ENCODE peak calls at places on chromosomes 3 and 15, in six cellular contexts. T is lower leg skin, J is cardiac fibroblast, L is spleen, B is activated B cell treated with CpG ODN at 0.5 μM for 24 hours, N is neural crest cell. D is an unnamed sample.

GRCh38 chr15:70276401-70276800 is 178.7 kb upstream of the TLE3 start:
- DNase-seq in T (no peak), J (no peak), L (no peak), B (peak; percentile 10), N (no peak), D (no peak)

GRCh38 chr3:181709537-181710279 is 2.0 kb upstream of the SOX2 start:
- DNase-seq in T (peak; percentile 64), J (peak; percentile 68), L (peak; percentile 86), B (no peak), N (peak; percentile 93), D (peak; percentile 75)

GRCh38 chr3:183486472-183486871 is 58.1 kb upstream of the MCF2L2 start:
- DNase-seq in T (no peak), J (no peak), L (no peak), B (no peak), N (no peak), D (no peak)

GRCh38 chr3:71189480-71189879 is 394.0 kb downstream of the FOXP1 start:
- DNase-seq in T (no peak), J (no peak), L (no peak), B (no peak), N (no peak), D (no peak)

GRCh38 chr15:33425149-33425548 is 114.4 kb downstream of the RYR3 start:
- DNase-seq in T (no peak), J (peak; percentile 9), L (no peak), B (no peak), N (no peak), D (no peak)

GRCh38 chr3:132593950-132594328 is 3.1 kb upstream of the ACKR4 start:
- DNase-seq in T (no peak), J (peak; percentile 51), L (no peak), B (no peak), N (no peak), D (no peak)

GRCh38 chr3:180679178-180680096 is at the start of gene CCDC39:
- DNase-seq in T (peak; percentile 15), J (peak; percentile 65), L (peak; percentile 79), B (peak; percentile 21), N (peak; percentile 77), D (peak; percentile 76)

GRCh38 chr3:157109267-157110141 is 50.4 kb downstream of the CCNL1 start:
- DNase-seq in T (no peak), J (peak; percentile 81), L (no peak), B (no peak), N (no peak), D (no peak)

GRCh38 chr3:178739720-178740119 is 203.5 kb downstream of the KCNMB2 start:
- DNase-seq in T (no peak), J (no peak), L (no peak), B (no peak), N (no peak), D (no peak)

GRCh38 chr3:56783644-56784451 is 17.9 kb downstream of the ARHGEF3 start:
- DNase-seq in T (peak; percentile 60), J (peak; percentile 79), L (peak; percentile 87), B (peak; percentile 40), N (no peak), D (no peak)

GRCh38 chr3:154584041-154584440 is 154.1 kb upstream of the GPR149 start:
- DNase-seq in T (no peak), J (no peak), L (no peak), B (no peak), N (no peak), D (no peak)

GRCh38 chr3:116302087-116302747 is 143.1 kb downstream of the LSAMP start:
- DNase-seq in T (no peak), J (peak; percentile 25), L (no peak), B (no peak), N (no peak), D (no peak)

GRCh38 chr3:32423956-32424558 is 32.4 kb downstream of the CMTM7 start:
- DNase-seq in T (no peak), J (no peak), L (peak; percentile 82), B (no peak), N (no peak), D (no peak)

GRCh38 chr3:62180514-62180913 is 192.8 kb downstream of the FEZF2 start:
- DNase-seq in T (no peak), J (no peak), L (no peak), B (no peak), N (no peak), D (no peak)

GRCh38 chr3:194556086-194557056 is 69.6 kb upstream of the ATP13A3 start:
- DNase-seq in T (no peak), J (peak; percentile 26), L (no peak), B (no peak), N (no peak), D (no peak)

GRCh38 chr3:129313983-129314756 is 35.5 kb downstream of the HMCES start:
- DNase-seq in T (peak; percentile 34), J (peak; percentile 49), L (no peak), B (no peak), N (no peak), D (no peak)

GRCh38 chr15:69414702-69415161 is 583 bp downstream of the KIF23 start:
- DNase-seq in T (no peak), J (peak; percentile 93), L (no peak), B (no peak), N (peak; percentile 35), D (peak; percentile 24)

GRCh38 chr15:37095197-37095992 is 5.0 kb downstream of the MEIS2 start:
- DNase-seq in T (no peak), J (no peak), L (peak; percentile 73), B (no peak), N (no peak), D (no peak)

GRCh38 chr3:140765246-140765645 is 87.4 kb downstream of the TRIM42 start:
- DNase-seq in T (no peak), J (no peak), L (no peak), B (no peak), N (no peak), D (no peak)

GRCh38 chr3:169846458-169847193 is 23.1 kb downstream of the LRRC31 start:
- DNase-seq in T (no peak), J (peak; percentile 24), L (no peak), B (no peak), N (no peak), D (no peak)

GRCh38 chr3:158419820-158420653 is 151.0 kb upstream of the MLF1 start:
- DNase-seq in T (no peak), J (no peak), L (no peak), B (no peak), N (no peak), D (no peak)

GRCh38 chr3:53705024-53705750 is 141.0 kb downstream of the CHDH start:
- DNase-seq in T (no peak), J (no peak), L (no peak), B (no peak), N (no peak), D (no peak)

GRCh38 chr15:36502509-36502908 is 76.9 kb upstream of the CDIN1 start:
- DNase-seq in T (no peak), J (no peak), L (no peak), B (no peak), N (no peak), D (no peak)

GRCh38 chr3:189272500-189273119 is 100.8 kb downstream of the TPRG1 start:
- DNase-seq in T (no peak), J (peak; percentile 3), L (no peak), B (no peak), N (no peak), D (no peak)

GRCh38 chr3:189270248-189270832 is 98.6 kb downstream of the TPRG1 start:
- DNase-seq in T (peak; percentile 41), J (peak; percentile 86), L (no peak), B (no peak), N (peak; percentile 4), D (peak; percentile 30)

GRCh38 chr3:189262746-189263145 is 91.0 kb downstream of the TPRG1 start:
- DNase-seq in T (no peak), J (no peak), L (no peak), B (no peak), N (no peak), D (no peak)

GRCh38 chr3:189269356-189269755 is 97.6 kb downstream of the TPRG1 start:
- DNase-seq in T (no peak), J (peak; percentile 25), L (no peak), B (no peak), N (no peak), D (no peak)

GRCh38 chr3:189267981-189268613 is 96.3 kb downstream of the TPRG1 start:
- DNase-seq in T (peak; percentile 32), J (peak; percentile 33), L (no peak), B (no peak), N (no peak), D (no peak)
- TF ChIP-seq CTCF in T (no peak), J (peak; percentile 24), L (no peak), B (no peak), N (peak; percentile 36), D (peak; percentile 33)

DNA sequence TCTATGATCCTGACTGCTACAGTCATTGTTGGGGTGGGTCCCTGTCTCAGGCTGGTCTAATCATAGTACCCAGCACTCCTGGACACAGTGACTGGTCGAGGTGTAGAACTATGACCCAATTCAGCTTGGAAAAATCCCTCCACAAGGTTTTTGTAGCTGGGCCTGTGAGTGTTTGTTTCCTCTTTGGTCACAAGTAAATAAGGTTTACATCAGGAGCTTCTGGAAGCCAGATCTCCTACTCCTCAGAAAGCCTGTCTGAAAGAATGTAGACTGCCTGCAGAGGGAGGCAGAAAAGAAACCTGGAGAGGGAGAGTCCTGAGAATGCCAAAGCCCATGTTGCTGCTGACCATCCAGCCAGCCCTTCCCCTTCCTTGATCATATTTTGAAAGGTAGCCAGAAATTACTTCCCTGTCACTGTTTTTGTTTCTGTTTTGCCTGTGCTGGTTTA is 123.2 kb downstream of the RAP2B start:
- DNase-seq in T (no peak), J (peak; percentile 72), L (no peak), B (no peak), N (no peak), D (no peak)
- TF ChIP-seq CTCF in T (no peak), J (no peak), L (no peak), B (no peak), N (no peak), D (no peak)

DNA sequence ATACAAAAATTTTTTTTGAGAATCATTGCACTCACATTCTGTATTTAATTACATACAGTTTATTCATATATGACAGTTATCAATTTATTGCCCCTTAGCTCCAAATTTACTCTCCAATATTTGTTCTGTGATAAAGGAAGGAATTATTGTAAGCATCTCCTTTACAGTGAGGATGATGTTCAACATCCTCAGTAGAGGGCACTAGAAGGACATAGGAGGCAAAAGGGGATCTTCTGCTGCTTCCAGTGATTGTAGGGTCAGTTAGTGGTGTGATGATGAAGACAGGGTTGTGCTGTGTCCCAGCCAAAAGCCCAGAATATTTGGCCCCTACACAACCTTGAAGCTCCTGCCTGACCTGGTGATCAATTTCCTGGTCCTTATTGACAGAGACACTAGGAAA is 89.9 kb upstream of the DCBLD2 start:
- DNase-seq in T (no peak), J (no peak), L (no peak), B (no peak), N (no peak), D (no peak)
- TF ChIP-seq CTCF in T (no peak), J (peak; percentile 21), L (no peak), B (no peak), N (no peak), D (no peak)

GRCh38 chr3:86152620-86153019 is 838.3 kb downstream of the VGLL3 start:
- DNase-seq in T (no peak), J (no peak), L (no peak), B (no peak), N (no peak), D (no peak)

GRCh38 chr3:86149054-86149453 is 841.9 kb downstream of the VGLL3 start:
- DNase-seq in T (no peak), J (no peak), L (no peak), B (no peak), N (no peak), D (no peak)

DNA sequence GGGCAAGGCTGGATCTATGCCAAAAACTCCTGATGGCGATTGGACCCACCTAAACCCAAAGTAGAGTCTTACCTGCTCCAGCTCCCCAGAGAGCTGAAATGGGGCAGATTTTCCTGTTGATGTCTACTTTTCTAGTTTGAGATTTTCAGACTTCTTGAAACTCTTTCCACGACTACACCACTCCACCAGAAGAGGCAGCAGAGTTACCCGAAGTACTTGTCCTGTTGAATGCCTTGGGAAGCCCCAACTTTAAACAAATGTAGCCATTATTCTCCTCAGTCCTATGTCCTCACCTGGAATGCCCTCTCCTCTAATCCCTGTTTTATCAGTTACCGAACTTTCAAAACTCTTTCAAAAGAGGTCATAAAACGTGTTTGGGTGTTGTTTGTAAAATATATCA is 843.8 kb downstream of the VGLL3 start:
- DNase-seq in T (no peak), J (no peak), L (no peak), B (no peak), N (no peak), D (no peak)
- TF ChIP-seq CTCF in T (no peak), J (no peak), L (no peak), B (no peak), N (peak; percentile 21), D (peak; percentile 12)